ENCODE peak calls at places on chromosome 21, in seven cellular contexts. S is IMR-90, O is A549, U is H1, W is GM12878, G is K562, E is HepG2. N is an unnamed sample.

GRCh38 chr21:31257265-31257664 is 86.8 kb downstream of the TIAM1 start:
- DNase-seq in S (no peak), E (no peak), U (no peak), O (no peak), W (no peak), G (no peak), N (no peak)

GRCh38 chr21:35051287-35051818 is 2.3 kb upstream of the RUNX1 start:
- DNase-seq in E (peak; percentile 82), W (no peak), U (peak; percentile 79), S (peak; percentile 80), O (peak; percentile 43), G (peak; percentile 95), N (no peak)

GRCh38 chr21:38165466-38166213 is 91.2 kb upstream of the KCNJ15 start:
- DNase-seq in E (no peak), G (no peak), W (no peak), S (peak; percentile 59), U (no peak), O (no peak), N (peak; percentile 26)

GRCh38 chr21:34840693-34841092 is 171.9 kb downstream of the CLIC6 start:
- DNase-seq in W (no peak), S (no peak), E (peak; percentile 15), O (no peak), G (no peak), U (no peak), N (no peak)

GRCh38 chr21:34198232-34199120 is 125.1 kb downstream of the MRPS6 start:
- DNase-seq in U (peak; percentile 44), W (peak; percentile 8), S (no peak), E (no peak), O (no peak), G (no peak), N (no peak)

GRCh38 chr21:26966360-26966977 is 419 bp downstream of the ADAMTS5 start:
- DNase-seq in O (no peak), U (peak; percentile 57), W (no peak), G (no peak), E (no peak), S (peak; percentile 37), N (no peak)

GRCh38 chr21:38806942-38807284 is 1.2 kb downstream of the ETS2 start:
- DNase-seq in W (no peak), U (no peak), S (peak; percentile 49), E (no peak), G (peak; percentile 47), O (no peak), N (peak; percentile 49)

GRCh38 chr21:33478858-33479678 is 706 bp downstream of the TMEM50B start:
- DNase-seq in O (no peak), G (peak; percentile 64), W (no peak), E (peak; percentile 10), S (peak; percentile 17), U (peak; percentile 67), N (peak; percentile 69)

GRCh38 chr21:38669186-38669585 is 136.5 kb upstream of the ETS2 start:
- DNase-seq in W (no peak), E (peak; percentile 20), S (peak; percentile 30), G (peak; percentile 22), U (no peak), O (peak; percentile 10), N (peak; percentile 42)

GRCh38 chr21:15638856-15639549 is 90.8 kb upstream of the USP25 start:
- DNase-seq in O (no peak), U (no peak), W (no peak), E (peak; percentile 60), G (no peak), S (no peak), N (no peak)

GRCh38 chr21:43665879-43666278 is 6.5 kb downstream of the RRP1B start:
- DNase-seq in W (no peak), E (no peak), G (no peak), S (no peak), U (no peak), O (no peak), N (no peak)

GRCh38 chr21:29678616-29679015 is 261.2 kb downstream of the GRIK1 start:
- DNase-seq in O (no peak), E (no peak), W (no peak), S (no peak), U (no peak), G (no peak), N (no peak)

GRCh38 chr21:29843818-29844217 is 96.0 kb downstream of the GRIK1 start:
- DNase-seq in S (no peak), E (no peak), O (no peak), W (no peak), U (no peak), G (peak; percentile 14), N (no peak)

GRCh38 chr21:8989261-8989882 is 1532.0 kb upstream of the TPTE start:
- DNase-seq in O (no peak), S (no peak), E (peak; percentile 95), W (no peak), G (peak; percentile 82), U (no peak), N (no peak)

GRCh38 chr21:38384246-38384576 is 114.1 kb downstream of the ERG start:
- DNase-seq in E (no peak), U (no peak), S (no peak), W (no peak), G (no peak), O (no peak), N (no peak)

GRCh38 chr21:36471254-36471723 is 8.6 kb downstream of the CLDN14 start:
- DNase-seq in W (peak; percentile 50), U (no peak), O (peak; percentile 58), S (peak; percentile 50), G (no peak), E (peak; percentile 40), N (no peak)

GRCh38 chr21:43608225-43608624 is 51.1 kb downstream of the HSF2BP start:
- DNase-seq in W (no peak), S (peak; percentile 86), G (no peak), O (no peak), U (no peak), E (no peak), N (no peak)

GRCh38 chr21:31161157-31161556 is 122.9 kb upstream of the KRTAP19-8 start:
- DNase-seq in E (no peak), U (no peak), G (no peak), O (no peak), S (peak; percentile 15), W (no peak), N (peak; percentile 44)

GRCh38 chr21:38140192-38140905 is 116.4 kb upstream of the KCNJ15 start:
- DNase-seq in W (no peak), S (peak; percentile 25), U (no peak), O (peak; percentile 17), G (no peak), E (no peak), N (peak; percentile 33)

GRCh38 chr21:26007911-26008579 is 162.5 kb downstream of the APP start:
- DNase-seq in U (no peak), E (no peak), S (peak; percentile 24), O (no peak), W (no peak), G (no peak), N (no peak)

GRCh38 chr21:37257526-37257966 is 9.6 kb downstream of the VPS26C start:
- DNase-seq in W (no peak), U (no peak), S (peak; percentile 24), O (peak; percentile 5), G (no peak), E (peak; percentile 57), N (peak; percentile 74)

DNA sequence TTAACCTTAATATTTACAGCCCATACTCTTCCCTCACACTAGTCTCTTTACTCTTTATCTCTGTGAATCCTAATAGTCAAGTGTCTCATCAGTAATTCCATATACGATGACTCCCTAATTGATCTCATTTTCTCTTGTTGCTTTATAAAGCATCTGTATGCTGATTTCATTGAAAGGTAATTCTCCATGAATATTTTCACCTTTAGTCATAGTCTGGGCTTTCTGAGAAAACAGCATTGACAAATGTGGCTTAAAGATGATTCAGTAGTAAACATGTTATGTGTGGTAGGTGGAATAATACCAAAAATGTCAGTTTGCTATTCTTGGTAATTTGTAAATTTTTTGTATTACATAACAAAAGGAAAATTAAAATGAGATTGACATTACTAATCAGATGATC is 1176.5 kb downstream of the NCAM2 start:
- DNase-seq in O (no peak), E (no peak), U (no peak), G (no peak), W (no peak), S (no peak), N (no peak)
- TF ChIP-seq RFX5 in O (no peak), E (no peak), U (no peak), G (no peak), W (no peak), S (no peak), N (no peak)

DNA sequence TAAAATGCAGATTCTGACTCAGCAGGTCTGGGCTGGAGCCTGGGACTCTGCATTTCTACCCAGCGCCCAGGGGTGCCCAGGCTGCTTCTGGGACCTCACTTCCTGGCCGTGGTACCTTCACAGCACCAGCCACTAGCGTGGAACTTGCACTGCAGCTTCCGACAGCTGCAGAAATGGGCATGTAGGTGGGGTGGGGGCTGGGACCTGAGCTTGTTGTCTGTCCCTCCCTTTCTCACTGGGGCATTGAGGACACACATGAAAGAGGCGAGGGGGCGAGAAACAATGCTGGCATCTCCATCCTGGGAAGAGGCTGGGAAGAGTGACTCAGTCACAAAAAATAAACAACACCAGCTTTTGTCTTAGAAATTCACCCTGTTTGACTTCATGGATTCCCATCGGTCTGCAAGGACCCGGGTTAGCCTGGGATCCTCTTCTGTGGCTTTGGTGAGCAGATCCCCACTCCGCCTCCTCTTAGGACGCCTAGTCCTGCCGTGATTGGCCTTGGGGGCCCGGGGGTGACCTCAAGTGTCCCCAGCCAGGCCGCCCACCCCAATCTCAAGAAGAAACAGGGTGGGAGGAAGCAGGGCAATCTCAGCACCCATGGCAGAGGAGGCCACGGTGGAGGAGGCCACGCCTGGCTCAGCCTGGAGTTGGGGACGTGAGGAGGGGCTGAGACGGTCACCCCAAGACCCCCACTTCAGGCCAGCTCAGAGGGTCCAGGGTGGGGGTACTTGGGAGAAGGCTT is 29.9 kb upstream of the POFUT2 start:
- DNase-seq in O (no peak), E (peak; percentile 59), U (peak; percentile 41), S (peak; percentile 94), W (no peak), G (no peak), N (no peak)
- TF ChIP-seq RFX5 in O (no peak), E (no peak), U (no peak), S (no peak), W (no peak), G (no peak), N (no peak)

GRCh38 chr21:44870748-44871495 is 2.6 kb downstream of the PTTG1IP start:
- DNase-seq in O (no peak), S (no peak), U (no peak), E (peak; percentile 40), G (no peak), W (no peak), N (no peak)
- TF ChIP-seq RFX5 in O (no peak), S (no peak), U (no peak), E (no peak), G (no peak), W (no peak), N (no peak)

DNA sequence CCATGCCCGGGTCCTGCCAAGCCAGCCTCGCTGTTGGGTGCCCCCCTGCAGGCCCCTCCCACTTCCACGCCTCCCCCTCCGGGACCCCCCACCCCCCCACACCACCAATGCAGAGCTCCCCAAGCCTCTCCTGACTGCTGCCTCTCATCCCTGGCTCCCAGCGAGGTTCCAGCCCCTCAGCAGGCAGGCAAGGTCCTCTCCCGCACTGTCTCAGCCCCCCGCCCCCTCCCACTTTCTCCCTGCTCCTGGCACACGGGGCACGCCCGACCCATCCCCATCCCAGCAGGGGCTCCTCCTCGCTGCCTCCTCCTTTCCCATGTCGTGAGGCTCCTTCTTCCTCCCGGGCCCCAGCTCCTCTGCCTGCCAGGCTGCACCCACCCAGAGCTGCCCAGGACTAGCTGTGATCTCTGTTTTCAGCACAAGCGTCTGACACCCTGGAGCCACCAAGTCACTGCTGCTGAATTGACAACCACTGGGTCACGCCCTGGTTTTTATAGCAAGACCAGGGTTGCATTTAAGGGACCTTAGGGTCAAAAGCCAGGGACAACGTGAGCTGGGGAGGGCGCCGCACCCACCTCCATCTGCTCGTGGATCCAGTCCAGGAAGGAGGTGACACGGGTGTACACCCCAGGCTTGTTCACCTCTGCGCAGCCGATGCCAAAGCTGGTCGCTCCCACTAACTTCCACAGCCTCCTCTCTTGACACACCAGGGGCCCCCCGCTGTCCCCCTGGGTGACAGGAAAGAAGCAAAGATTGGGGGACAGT is 9.0 kb upstream of the TFF1 start:
- DNase-seq in U (no peak), G (no peak), W (no peak), E (no peak), O (no peak), S (no peak), N (no peak)
- TF ChIP-seq RFX5 in U (no peak), G (no peak), W (no peak), E (no peak), O (no peak), S (no peak), N (no peak)